ENCODE peak calls at places on chromosomes 12 and 14, in four cellular contexts. One of them, this sample, is unnamed.

GRCh38 chr12:9325513-9325912 is 117.3 kb upstream of the PZP start:
- DNase-seq in H54: no peak
- DNase-seq in omental fat pad: no peak
- DNase-seq in neuronal stem cell: no peak
- DNase-seq in this sample: no peak

GRCh38 chr12:6361834-6362233 is 13.5 kb downstream of the SCNN1A start:
- DNase-seq in neuronal stem cell: no peak
- DNase-seq in H54: peak
- DNase-seq in omental fat pad: no peak
- DNase-seq in this sample: no peak

GRCh38 chr12:8011331-8011730 is 21.2 kb upstream of the FOXJ2 start:
- DNase-seq in H54: peak
- DNase-seq in omental fat pad: no peak
- DNase-seq in neuronal stem cell: no peak
- DNase-seq in this sample: no peak

GRCh38 chr12:94783862-94784261 is 133.5 kb upstream of the TMCC3 start:
- DNase-seq in omental fat pad: no peak
- DNase-seq in neuronal stem cell: no peak
- DNase-seq in H54: no peak
- DNase-seq in this sample: no peak

GRCh38 chr12:321606-322326 is 59.1 kb upstream of the SLC6A13 start:
- DNase-seq in neuronal stem cell: no peak
- DNase-seq in omental fat pad: no peak
- DNase-seq in H54: no peak
- DNase-seq in this sample: no peak

GRCh38 chr14:102924632-102925588 is 2.4 kb downstream of the AMN start:
- DNase-seq in neuronal stem cell: no peak
- DNase-seq in H54: no peak
- DNase-seq in omental fat pad: no peak
- DNase-seq in this sample: no peak

GRCh38 chr12:108854453-108855283 is 2.7 kb downstream of the SSH1 start:
- DNase-seq in neuronal stem cell: no peak
- DNase-seq in omental fat pad: no peak
- DNase-seq in H54: peak
- DNase-seq in this sample: no peak

GRCh38 chr12:11941601-11942360 is 129.0 kb upstream of the BCL2L14 start:
- DNase-seq in neuronal stem cell: no peak
- DNase-seq in H54: peak
- DNase-seq in omental fat pad: no peak
- DNase-seq in this sample: no peak

GRCh38 chr12:25594376-25594775 is 41.3 kb upstream of the LMNTD1 start:
- DNase-seq in omental fat pad: no peak
- DNase-seq in neuronal stem cell: no peak
- DNase-seq in H54: no peak
- DNase-seq in this sample: no peak

GRCh38 chr14:37436519-37436918 is 158.5 kb downstream of the FOXA1 start:
- DNase-seq in omental fat pad: no peak
- DNase-seq in H54: no peak
- DNase-seq in neuronal stem cell: no peak
- DNase-seq in this sample: no peak